ENCODE peak calls at places on chromosomes 5 and 9, in four cellular contexts. D is tibial nerve, N is suprapubic skin, Y is stomach. I is an unnamed sample.

GRCh38 chr5:172885594-172886340 is 51.7 kb downstream of the ERGIC1 start:
- DNase-seq in D (no peak), N (no peak), Y (no peak), I (peak; percentile 77)

GRCh38 chr9:86036555-86036954 is 62.8 kb downstream of the GOLM1 start:
- DNase-seq in D (no peak), N (no peak), Y (no peak), I (no peak)

GRCh38 chr5:14246350-14247053 is 103.4 kb downstream of the TRIO start:
- DNase-seq in D (no peak), N (no peak), Y (no peak), I (no peak)

GRCh38 chr9:135269912-135270630 is 182.6 kb downstream of the OLFM1 start:
- DNase-seq in D (no peak), N (no peak), Y (no peak), I (no peak)

GRCh38 chr9:93116049-93116961 is 17.7 kb downstream of the NINJ1 start:
- DNase-seq in D (no peak), N (peak; percentile 87), Y (peak; percentile 70), I (peak; percentile 91)

GRCh38 chr9:92146610-92147009 is 31.4 kb upstream of the SPTLC1 start:
- DNase-seq in D (no peak), N (no peak), Y (no peak), I (no peak)

GRCh38 chr5:67581203-67581602 is 384.6 kb upstream of the CD180 start:
- DNase-seq in D (no peak), N (no peak), Y (no peak), I (no peak)

GRCh38 chr9:83061036-83061435 is 1.9 kb downstream of the RASEF start:
- DNase-seq in D (no peak), N (no peak), Y (no peak), I (no peak)

GRCh38 chr9:136533775-136534157 is 12.1 kb downstream of the NOTCH1 start:
- DNase-seq in D (no peak), N (no peak), Y (peak; percentile 53), I (no peak)

GRCh38 chr5:135505973-135506372 is 29.8 kb downstream of the NEUROG1 start:
- DNase-seq in D (no peak), N (no peak), Y (no peak), I (no peak)

GRCh38 chr5:109298794-109299193 is 111.0 kb downstream of the PJA2 start:
- DNase-seq in D (no peak), N (no peak), Y (no peak), I (no peak)

GRCh38 chr5:74070766-74071165 is 444.8 kb downstream of the ARHGEF28 start:
- DNase-seq in D (no peak), N (no peak), Y (no peak), I (no peak)

GRCh38 chr9:88824711-88825110 is 166.6 kb upstream of the S1PR3 start:
- DNase-seq in D (no peak), N (no peak), Y (no peak), I (no peak)

GRCh38 chr9:107540167-107540566 is 50.6 kb upstream of the KLF4 start:
- DNase-seq in D (no peak), N (no peak), Y (no peak), I (no peak)

GRCh38 chr9:129867138-129868032 is 32.1 kb downstream of the USP20 start:
- DNase-seq in D (no peak), N (no peak), Y (no peak), I (no peak)

GRCh38 chr5:142323480-142324376 is 1.1 kb downstream of the SPRY4 start:
- DNase-seq in D (no peak), N (no peak), Y (peak; percentile 44), I (peak; percentile 67)

GRCh38 chr5:140342287-140342686 is 4.1 kb downstream of the HBEGF start:
- DNase-seq in D (no peak), N (no peak), Y (no peak), I (peak; percentile 63)

GRCh38 chr9:36788534-36788933 is 215.8 kb downstream of the MELK start:
- DNase-seq in D (no peak), N (no peak), Y (no peak), I (no peak)

GRCh38 chr9:20551835-20552234 is 70.5 kb downstream of the MLLT3 start:
- DNase-seq in D (no peak), N (no peak), Y (no peak), I (no peak)

GRCh38 chr9:114446036-114446435 is 58.3 kb upstream of the AKNA start:
- DNase-seq in D (no peak), N (no peak), Y (no peak), I (no peak)

GRCh38 chr9:136058152-136058483 is 37.0 kb downstream of the NACC2 start:
- DNase-seq in D (no peak), N (peak; percentile 50), Y (no peak), I (no peak)

GRCh38 chr9:73149371-73150067 is 2.1 kb upstream of the ANXA1 start:
- DNase-seq in D (no peak), N (no peak), Y (no peak), I (no peak)

GRCh38 chr9:132500193-132500592 is 82.2 kb upstream of the BARHL1 start:
- DNase-seq in D (no peak), N (no peak), Y (no peak), I (no peak)

GRCh38 chr5:143606043-143606752 is 202.7 kb upstream of the NR3C1 start:
- DNase-seq in D (no peak), N (no peak), Y (no peak), I (no peak)

GRCh38 chr5:53161876-53162275 is 52.3 kb upstream of the MOCS2 start:
- DNase-seq in D (no peak), N (no peak), Y (no peak), I (no peak)

GRCh38 chr9:37026936-37027581 is 7.0 kb downstream of the PAX5 start:
- DNase-seq in D (no peak), N (no peak), Y (no peak), I (no peak)

GRCh38 chr9:91676042-91676441 is 252.4 kb upstream of the NFIL3 start:
- DNase-seq in D (no peak), N (no peak), Y (no peak), I (no peak)

GRCh38 chr9:5510360-5510931 is at the start of gene PDCD1LG2:
- DNase-seq in D (no peak), N (no peak), Y (no peak), I (no peak)

GRCh38 chr5:38605610-38606009 is 49.2 kb upstream of the LIFR start:
- DNase-seq in D (no peak), N (no peak), Y (no peak), I (no peak)

GRCh38 chr5:38608877-38609276 is 52.4 kb upstream of the LIFR start:
- DNase-seq in D (no peak), N (no peak), Y (no peak), I (no peak)

GRCh38 chr5:38607396-38607795 is 51.0 kb upstream of the LIFR start:
- DNase-seq in D (no peak), N (no peak), Y (no peak), I (no peak)

GRCh38 chr5:38603691-38604090 is 47.2 kb upstream of the LIFR start:
- DNase-seq in D (no peak), N (no peak), Y (no peak), I (no peak)

GRCh38 chr5:38607930-38608545 is 51.6 kb upstream of the LIFR start:
- DNase-seq in D (no peak), N (no peak), Y (no peak), I (no peak)
- TF ChIP-seq EP300 in D (no peak), N (no peak), Y (no peak), I (no peak)

GRCh38 chr9:113290052-113290607 is 13.0 kb downstream of the RNF183 start:
- DNase-seq in D (no peak), N (no peak), Y (no peak), I (no peak)
- H3K36me3 ChIP-seq in D (peaks cover 91% of the 10 kb centered on the region), N (peaks cover 85% of the 10 kb centered on the region), Y (peaks cover 89% of the 10 kb centered on the region), I (peaks cover 92% of the 10 kb centered on the region)

DNA sequence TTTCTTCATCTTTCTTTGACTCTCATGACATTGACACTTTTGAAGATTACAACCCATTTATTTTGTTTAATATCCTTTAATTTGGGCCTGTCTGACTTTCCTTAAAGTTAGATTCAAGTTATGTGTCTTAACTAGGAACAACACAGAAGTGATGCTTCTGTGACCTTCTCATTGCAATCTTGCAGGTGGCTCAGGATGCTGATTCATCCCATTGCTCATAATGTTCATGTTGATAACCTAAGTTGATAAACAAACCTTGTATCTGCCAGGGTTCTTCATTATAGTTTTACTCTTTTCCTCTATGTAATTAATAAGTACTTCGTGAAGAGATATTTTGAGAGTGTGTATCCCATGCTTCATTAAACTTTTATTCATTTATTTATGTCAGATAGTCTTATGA is 107.2 kb upstream of the SHB start:
- DNase-seq in D (no peak), N (no peak), Y (no peak), I (no peak)
- H3K4me3 ChIP-seq in D (no peak overlapping the region), N (no peak overlapping the region), Y (no peak overlapping the region), I (no peak overlapping the region)

DNA sequence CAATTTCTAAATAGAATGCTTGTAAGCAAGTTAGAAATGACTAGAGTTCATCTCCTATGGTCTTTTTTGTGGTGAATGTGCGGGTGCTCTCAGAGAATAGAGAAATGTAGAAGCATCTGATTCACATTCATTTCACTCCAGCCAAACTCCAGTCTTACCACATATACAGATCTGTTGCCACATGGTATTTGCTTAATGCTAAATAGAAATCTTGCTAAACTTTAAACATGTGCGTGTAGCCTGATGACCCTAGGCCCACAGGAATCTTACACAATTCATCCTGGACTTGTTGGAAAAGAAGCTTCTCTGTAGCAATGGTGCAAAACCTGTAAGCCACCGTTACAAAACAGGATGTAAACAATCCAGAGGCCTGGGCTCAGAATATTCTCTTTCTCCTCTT is 135.2 kb downstream of the PCSK1 start:
- DNase-seq in D (no peak), N (no peak), Y (no peak), I (peak; percentile 69)
- TF ChIP-seq EP300 in D (no peak), N (no peak), Y (no peak), I (no peak)

GRCh38 chr5:107515521-107515920 is 155.2 kb downstream of the EFNA5 start:
- DNase-seq in D (no peak), N (no peak), Y (no peak), I (no peak)

GRCh38 chr5:107508083-107508482 is 162.7 kb downstream of the EFNA5 start:
- DNase-seq in D (no peak), N (no peak), Y (no peak), I (no peak)

GRCh38 chr5:107513337-107514125 is 157.2 kb downstream of the EFNA5 start:
- DNase-seq in D (no peak), N (no peak), Y (no peak), I (no peak)

GRCh38 chr5:107514305-107514704 is 156.4 kb downstream of the EFNA5 start:
- DNase-seq in D (no peak), N (no peak), Y (no peak), I (no peak)

GRCh38 chr5:107512029-107512428 is 158.7 kb downstream of the EFNA5 start:
- DNase-seq in D (no peak), N (no peak), Y (no peak), I (no peak)
- H3K36me3 ChIP-seq in D (no peaks in the 10 kb centered on the region), N (no peaks in the 10 kb centered on the region), Y (no peaks in the 10 kb centered on the region), I (no peaks in the 10 kb centered on the region)

DNA sequence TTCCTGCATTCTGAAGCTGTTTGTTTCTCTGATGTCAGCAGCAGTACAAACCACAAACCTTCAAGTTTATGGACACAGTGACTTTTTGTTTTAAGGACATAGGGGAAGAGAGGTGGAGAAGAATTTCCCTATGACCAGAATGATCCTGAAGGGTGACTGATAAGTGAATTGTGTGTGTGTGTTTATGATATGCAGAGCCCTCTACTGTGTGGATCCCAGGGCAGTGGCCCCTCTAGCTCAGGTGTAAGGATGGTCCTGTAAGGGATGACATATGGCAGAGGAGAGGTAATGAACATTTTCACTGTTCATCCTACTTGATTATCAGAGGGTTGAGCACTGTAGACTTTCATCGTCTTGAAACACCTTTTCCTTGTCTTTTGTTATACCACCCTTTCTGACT is 30.6 kb upstream of the TMED7 start:
- DNase-seq in D (no peak), N (no peak), Y (no peak), I (no peak)
- H3K4me3 ChIP-seq in D (no peak overlapping the region), N (no peak overlapping the region), Y (no peak overlapping the region), I (no peak overlapping the region)

I was measured in sigmoid colon.